ENCODE peak calls at places on chromosomes 16 and 17, in six cellular contexts. One of them, this sample, is unnamed.

GRCh38 chr16:78180349-78180748 is 80.9 kb downstream of the WWOX start:
- DNase-seq in psoas muscle: no peak
- DNase-seq in RWPE1: no peak
- DNase-seq in esophagus squamous epithelium: no peak
- DNase-seq in right cardiac atrium: no peak
- DNase-seq in transverse colon: no peak
- DNase-seq in this sample: no peak

GRCh38 chr16:67666032-67666537 is 465 bp downstream of the ENKD1 start:
- DNase-seq in psoas muscle: peak
- DNase-seq in RWPE1: no peak
- DNase-seq in esophagus squamous epithelium: no peak
- DNase-seq in right cardiac atrium: peak
- DNase-seq in transverse colon: peak
- DNase-seq in this sample: no peak

GRCh38 chr17:1645207-1646171 is at the start of gene SCARF1:
- DNase-seq in psoas muscle: peak
- DNase-seq in RWPE1: no peak
- DNase-seq in esophagus squamous epithelium: no peak
- DNase-seq in right cardiac atrium: peak
- DNase-seq in transverse colon: no peak
- DNase-seq in this sample: no peak

GRCh38 chr16:23803591-23804123 is 32.1 kb upstream of the PRKCB start:
- DNase-seq in psoas muscle: peak
- DNase-seq in RWPE1: peak
- DNase-seq in esophagus squamous epithelium: no peak
- DNase-seq in right cardiac atrium: peak
- DNase-seq in transverse colon: peak
- DNase-seq in this sample: peak

GRCh38 chr17:35006345-35006744 is 26.0 kb downstream of the LIG3 start:
- DNase-seq in psoas muscle: no peak
- DNase-seq in RWPE1: no peak
- DNase-seq in esophagus squamous epithelium: no peak
- DNase-seq in right cardiac atrium: no peak
- DNase-seq in transverse colon: no peak
- DNase-seq in this sample: no peak

GRCh38 chr17:43994272-43995149 is 9.9 kb upstream of the NAGS start:
- DNase-seq in psoas muscle: peak
- DNase-seq in RWPE1: peak
- DNase-seq in esophagus squamous epithelium: no peak
- DNase-seq in right cardiac atrium: peak
- DNase-seq in transverse colon: peak
- DNase-seq in this sample: no peak

GRCh38 chr17:49787932-49788442 is 494 bp upstream of the KAT7 start:
- DNase-seq in psoas muscle: no peak
- DNase-seq in RWPE1: no peak
- DNase-seq in esophagus squamous epithelium: no peak
- DNase-seq in right cardiac atrium: no peak
- DNase-seq in transverse colon: peak
- DNase-seq in this sample: no peak

GRCh38 chr17:60554377-60554788 is 28.3 kb upstream of the APPBP2 start:
- DNase-seq in psoas muscle: no peak
- DNase-seq in RWPE1: no peak
- DNase-seq in esophagus squamous epithelium: no peak
- DNase-seq in right cardiac atrium: no peak
- DNase-seq in transverse colon: no peak
- DNase-seq in this sample: peak

GRCh38 chr16:82481455-82481854 is 145.3 kb upstream of the CDH13 start:
- DNase-seq in psoas muscle: no peak
- DNase-seq in RWPE1: no peak
- DNase-seq in esophagus squamous epithelium: no peak
- DNase-seq in right cardiac atrium: no peak
- DNase-seq in transverse colon: no peak
- DNase-seq in this sample: peak

GRCh38 chr16:11402051-11402744 is 56.9 kb downstream of the RMI2 start:
- DNase-seq in psoas muscle: no peak
- DNase-seq in RWPE1: no peak
- DNase-seq in esophagus squamous epithelium: no peak
- DNase-seq in right cardiac atrium: peak
- DNase-seq in transverse colon: no peak
- DNase-seq in this sample: no peak

GRCh38 chr17:29292992-29293889 is 707 bp downstream of the NUFIP2 start:
- DNase-seq in psoas muscle: peak
- DNase-seq in RWPE1: peak
- DNase-seq in esophagus squamous epithelium: no peak
- DNase-seq in right cardiac atrium: peak
- DNase-seq in transverse colon: peak
- DNase-seq in this sample: peak

GRCh38 chr17:83146347-83146746 is 66.9 kb downstream of the METRNL start:
- DNase-seq in psoas muscle: no peak
- DNase-seq in RWPE1: no peak
- DNase-seq in esophagus squamous epithelium: no peak
- DNase-seq in right cardiac atrium: no peak
- DNase-seq in transverse colon: no peak
- DNase-seq in this sample: no peak

GRCh38 chr16:66512589-66513404 is 37.1 kb downstream of the TK2 start:
- DNase-seq in psoas muscle: no peak
- DNase-seq in RWPE1: no peak
- DNase-seq in esophagus squamous epithelium: no peak
- DNase-seq in right cardiac atrium: no peak
- DNase-seq in transverse colon: no peak
- DNase-seq in this sample: no peak

GRCh38 chr17:31323551-31323950 is 2.1 kb upstream of the EVI2A start:
- DNase-seq in psoas muscle: no peak
- DNase-seq in RWPE1: no peak
- DNase-seq in esophagus squamous epithelium: no peak
- DNase-seq in right cardiac atrium: no peak
- DNase-seq in transverse colon: no peak
- DNase-seq in this sample: no peak

GRCh38 chr17:34313164-34313563 is 6.1 kb upstream of the CCL8 start:
- DNase-seq in psoas muscle: no peak
- DNase-seq in RWPE1: no peak
- DNase-seq in esophagus squamous epithelium: no peak
- DNase-seq in right cardiac atrium: no peak
- DNase-seq in transverse colon: no peak
- DNase-seq in this sample: no peak

GRCh38 chr17:72075995-72076677 is 44.7 kb upstream of the SOX9 start:
- DNase-seq in psoas muscle: no peak
- DNase-seq in RWPE1: no peak
- DNase-seq in esophagus squamous epithelium: no peak
- DNase-seq in right cardiac atrium: no peak
- DNase-seq in transverse colon: no peak
- DNase-seq in this sample: no peak

GRCh38 chr16:27977966-27978365 is 85.5 kb downstream of the GSG1L start:
- DNase-seq in psoas muscle: no peak
- DNase-seq in RWPE1: no peak
- DNase-seq in esophagus squamous epithelium: no peak
- DNase-seq in right cardiac atrium: peak
- DNase-seq in transverse colon: no peak
- DNase-seq in this sample: no peak

GRCh38 chr16:8730335-8730915 is 56.0 kb downstream of the ABAT start:
- DNase-seq in psoas muscle: no peak
- DNase-seq in RWPE1: peak
- DNase-seq in esophagus squamous epithelium: no peak
- DNase-seq in right cardiac atrium: no peak
- DNase-seq in transverse colon: no peak
- DNase-seq in this sample: peak

GRCh38 chr17:67095803-67096202 is 51.4 kb downstream of the CACNG1 start:
- DNase-seq in psoas muscle: no peak
- DNase-seq in RWPE1: no peak
- DNase-seq in esophagus squamous epithelium: no peak
- DNase-seq in right cardiac atrium: no peak
- DNase-seq in transverse colon: no peak
- DNase-seq in this sample: peak

GRCh38 chr17:5610956-5611355 is 26.6 kb upstream of the NLRP1 start:
- DNase-seq in psoas muscle: no peak
- DNase-seq in RWPE1: no peak
- DNase-seq in esophagus squamous epithelium: no peak
- DNase-seq in right cardiac atrium: no peak
- DNase-seq in transverse colon: no peak
- DNase-seq in this sample: no peak
- H3K27ac ChIP-seq in psoas muscle: no peak
- H3K27ac ChIP-seq in RWPE1: no peak
- H3K27ac ChIP-seq in esophagus squamous epithelium: no peak
- H3K27ac ChIP-seq in right cardiac atrium: no peak
- H3K27ac ChIP-seq in transverse colon: no peak
- H3K27ac ChIP-seq in this sample: no peak

GRCh38 chr17:3894188-3894587 is 1.3 kb upstream of the CAMKK1 start:
- DNase-seq in psoas muscle: no peak
- DNase-seq in RWPE1: no peak
- DNase-seq in esophagus squamous epithelium: no peak
- DNase-seq in right cardiac atrium: no peak
- DNase-seq in transverse colon: no peak
- DNase-seq in this sample: no peak
- H3K27ac ChIP-seq in psoas muscle: peak
- H3K27ac ChIP-seq in RWPE1: peak
- H3K27ac ChIP-seq in esophagus squamous epithelium: peak
- H3K27ac ChIP-seq in right cardiac atrium: peak
- H3K27ac ChIP-seq in transverse colon: peak
- H3K27ac ChIP-seq in this sample: no peak

GRCh38 chr17:13320046-13320785 is 281.5 kb downstream of the HS3ST3A1 start:
- DNase-seq in psoas muscle: no peak
- DNase-seq in RWPE1: no peak
- DNase-seq in esophagus squamous epithelium: no peak
- DNase-seq in right cardiac atrium: no peak
- DNase-seq in transverse colon: no peak
- DNase-seq in this sample: no peak
- H3K27ac ChIP-seq in psoas muscle: no peak
- H3K27ac ChIP-seq in RWPE1: no peak
- H3K27ac ChIP-seq in esophagus squamous epithelium: no peak
- H3K27ac ChIP-seq in right cardiac atrium: no peak
- H3K27ac ChIP-seq in transverse colon: no peak
- H3K27ac ChIP-seq in this sample: no peak

GRCh38 chr16:84893467-84893848 is 73.7 kb downstream of the CRISPLD2 start:
- DNase-seq in psoas muscle: no peak
- DNase-seq in RWPE1: no peak
- DNase-seq in esophagus squamous epithelium: no peak
- DNase-seq in right cardiac atrium: no peak
- DNase-seq in transverse colon: no peak
- DNase-seq in this sample: no peak
- H3K27ac ChIP-seq in psoas muscle: no peak
- H3K27ac ChIP-seq in RWPE1: no peak
- H3K27ac ChIP-seq in esophagus squamous epithelium: no peak
- H3K27ac ChIP-seq in right cardiac atrium: peak
- H3K27ac ChIP-seq in transverse colon: no peak
- H3K27ac ChIP-seq in this sample: no peak

GRCh38 chr17:81858967-81859905 is 1.1 kb downstream of the P4HB start:
- DNase-seq in psoas muscle: no peak
- DNase-seq in RWPE1: no peak
- DNase-seq in esophagus squamous epithelium: no peak
- DNase-seq in right cardiac atrium: no peak
- DNase-seq in transverse colon: no peak
- DNase-seq in this sample: no peak
- H3K27ac ChIP-seq in psoas muscle: peak
- H3K27ac ChIP-seq in RWPE1: peak
- H3K27ac ChIP-seq in esophagus squamous epithelium: peak
- H3K27ac ChIP-seq in right cardiac atrium: peak
- H3K27ac ChIP-seq in transverse colon: peak
- H3K27ac ChIP-seq in this sample: peak

DNA sequence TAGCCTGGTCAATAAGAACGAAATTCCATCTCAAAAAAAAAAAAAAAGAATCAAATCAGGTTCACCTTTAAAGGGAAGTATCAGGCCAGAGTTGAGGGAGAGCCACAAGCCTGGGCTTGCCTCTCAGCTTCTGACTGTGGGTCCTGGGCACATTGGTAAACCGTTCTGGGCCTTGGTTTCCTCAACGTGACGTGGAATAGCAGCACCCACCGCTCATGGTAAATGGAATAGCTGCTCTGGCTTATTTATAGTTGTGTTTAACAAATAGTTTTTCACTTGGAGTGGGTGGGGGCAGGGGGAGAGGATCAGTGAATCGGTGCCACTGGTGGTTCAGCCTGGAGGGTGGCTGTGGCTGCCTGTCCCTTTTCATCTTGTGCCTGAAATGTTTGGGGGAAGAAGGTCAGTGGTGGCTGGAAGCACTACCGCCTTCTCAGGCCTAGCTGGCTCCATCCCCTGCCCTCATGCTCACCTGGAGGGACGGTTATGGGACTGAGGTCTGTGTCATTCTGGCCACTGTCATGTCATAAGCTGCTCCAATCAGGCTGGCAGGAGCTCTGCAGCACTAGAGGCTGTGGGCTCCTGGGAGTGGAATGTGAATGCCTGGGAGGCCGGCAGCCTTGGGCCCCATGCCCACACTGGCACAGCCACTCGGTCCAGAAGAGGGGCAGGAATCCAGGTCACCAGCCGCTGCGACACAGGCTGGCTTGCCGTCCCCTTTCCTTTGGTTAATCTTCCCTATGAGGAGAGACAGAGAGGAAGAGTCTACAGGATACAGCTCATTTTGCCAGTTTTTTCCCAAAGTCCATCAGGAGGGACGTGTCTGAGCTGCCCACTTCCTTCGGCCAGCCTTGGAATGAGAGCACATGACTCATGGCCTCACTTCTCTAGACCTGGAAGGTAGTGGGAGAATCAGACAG is 27.0 kb downstream of the CCR7 start:
- DNase-seq in psoas muscle: peak
- DNase-seq in RWPE1: no peak
- DNase-seq in esophagus squamous epithelium: no peak
- DNase-seq in right cardiac atrium: peak
- DNase-seq in transverse colon: no peak
- DNase-seq in this sample: peak
- H3K27ac ChIP-seq in psoas muscle: peak
- H3K27ac ChIP-seq in RWPE1: peak
- H3K27ac ChIP-seq in esophagus squamous epithelium: peak
- H3K27ac ChIP-seq in right cardiac atrium: peak
- H3K27ac ChIP-seq in transverse colon: peak
- H3K27ac ChIP-seq in this sample: peak

DNA sequence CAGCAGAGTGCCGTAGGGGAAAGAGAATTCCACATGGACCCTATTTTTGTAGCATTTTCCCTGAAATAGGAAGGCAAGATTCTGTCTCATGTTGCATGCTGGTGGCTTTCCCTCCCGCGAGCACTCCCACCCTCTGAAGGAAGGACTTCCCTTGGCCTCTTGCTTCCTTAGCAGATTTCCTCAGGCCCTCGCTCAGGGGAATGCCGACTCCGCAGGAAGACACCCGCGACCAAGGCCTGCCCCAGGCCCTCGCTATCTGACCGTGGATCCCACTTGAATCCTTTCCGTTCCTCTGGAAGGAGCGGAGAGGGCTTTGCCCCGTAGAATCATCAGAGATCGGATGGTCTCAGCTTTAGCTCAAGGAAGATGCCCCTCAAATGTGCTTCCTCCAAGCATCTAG is 179.4 kb upstream of the FOXF1 start:
- DNase-seq in psoas muscle: no peak
- DNase-seq in RWPE1: no peak
- DNase-seq in esophagus squamous epithelium: no peak
- DNase-seq in right cardiac atrium: no peak
- DNase-seq in transverse colon: no peak
- DNase-seq in this sample: no peak
- H3K27ac ChIP-seq in psoas muscle: no peak
- H3K27ac ChIP-seq in RWPE1: no peak
- H3K27ac ChIP-seq in esophagus squamous epithelium: no peak
- H3K27ac ChIP-seq in right cardiac atrium: no peak
- H3K27ac ChIP-seq in transverse colon: no peak
- H3K27ac ChIP-seq in this sample: no peak